ENCODE peak calls at places on chromosomes 2 and 18, in eight cellular contexts. One of them, this sample, is unnamed.

GRCh38 chr18:10240276-10240675 is 214.2 kb upstream of the APCDD1 start:
- DNase-seq in HT1080: no peak
- DNase-seq in nucleus accumbens: no peak
- DNase-seq in cerebellum: no peak
- DNase-seq in CD4-positive, alpha-beta memory T cell: no peak
- DNase-seq in CD8-positive, alpha-beta T cell: no peak
- DNase-seq in cardiac muscle cell: no peak
- DNase-seq in cardiac septum: no peak
- DNase-seq in this sample: no peak

GRCh38 chr2:212441141-212441540 is 97.5 kb downstream of the ERBB4 start:
- DNase-seq in HT1080: no peak
- DNase-seq in nucleus accumbens: no peak
- DNase-seq in cerebellum: no peak
- DNase-seq in CD4-positive, alpha-beta memory T cell: no peak
- DNase-seq in CD8-positive, alpha-beta T cell: no peak
- DNase-seq in cardiac muscle cell: no peak
- DNase-seq in cardiac septum: no peak
- DNase-seq in this sample: peak; percentile 0

GRCh38 chr2:195477248-195477995 is 179.6 kb upstream of the SLC39A10 start:
- DNase-seq in HT1080: peak; percentile 70
- DNase-seq in nucleus accumbens: no peak
- DNase-seq in cerebellum: no peak
- DNase-seq in CD4-positive, alpha-beta memory T cell: peak; percentile 4
- DNase-seq in CD8-positive, alpha-beta T cell: no peak
- DNase-seq in cardiac muscle cell: no peak
- DNase-seq in cardiac septum: no peak
- DNase-seq in this sample: no peak

GRCh38 chr2:105329197-105329554 is 359 bp downstream of the TGFBRAP1 start:
- DNase-seq in HT1080: no peak
- DNase-seq in nucleus accumbens: no peak
- DNase-seq in cerebellum: no peak
- DNase-seq in CD4-positive, alpha-beta memory T cell: no peak
- DNase-seq in CD8-positive, alpha-beta T cell: no peak
- DNase-seq in cardiac muscle cell: no peak
- DNase-seq in cardiac septum: no peak
- DNase-seq in this sample: no peak

GRCh38 chr18:7584646-7585271 is 17.6 kb downstream of the PTPRM start:
- DNase-seq in HT1080: no peak
- DNase-seq in nucleus accumbens: no peak
- DNase-seq in cerebellum: no peak
- DNase-seq in CD4-positive, alpha-beta memory T cell: no peak
- DNase-seq in CD8-positive, alpha-beta T cell: no peak
- DNase-seq in cardiac muscle cell: no peak
- DNase-seq in cardiac septum: no peak
- DNase-seq in this sample: no peak

GRCh38 chr2:238955648-238956531 is 108.0 kb downstream of the TWIST2 start:
- DNase-seq in HT1080: peak; percentile 46
- DNase-seq in nucleus accumbens: no peak
- DNase-seq in cerebellum: no peak
- DNase-seq in CD4-positive, alpha-beta memory T cell: no peak
- DNase-seq in CD8-positive, alpha-beta T cell: no peak
- DNase-seq in cardiac muscle cell: no peak
- DNase-seq in cardiac septum: no peak
- DNase-seq in this sample: no peak

GRCh38 chr2:181190711-181191110 is 210.3 kb downstream of the UBE2E3 start:
- DNase-seq in HT1080: no peak
- DNase-seq in nucleus accumbens: no peak
- DNase-seq in cerebellum: no peak
- DNase-seq in CD4-positive, alpha-beta memory T cell: no peak
- DNase-seq in CD8-positive, alpha-beta T cell: no peak
- DNase-seq in cardiac muscle cell: no peak
- DNase-seq in cardiac septum: no peak
- DNase-seq in this sample: no peak

GRCh38 chr2:149908731-149909690 is 321.4 kb upstream of the MMADHC start:
- DNase-seq in HT1080: no peak
- DNase-seq in nucleus accumbens: no peak
- DNase-seq in cerebellum: no peak
- DNase-seq in CD4-positive, alpha-beta memory T cell: no peak
- DNase-seq in CD8-positive, alpha-beta T cell: no peak
- DNase-seq in cardiac muscle cell: no peak
- DNase-seq in cardiac septum: no peak
- DNase-seq in this sample: no peak

GRCh38 chr2:85753525-85754312 is at the start of gene ATOH8:
- DNase-seq in HT1080: no peak
- DNase-seq in nucleus accumbens: peak; percentile 37
- DNase-seq in cerebellum: peak; percentile 41
- DNase-seq in CD4-positive, alpha-beta memory T cell: no peak
- DNase-seq in CD8-positive, alpha-beta T cell: no peak
- DNase-seq in cardiac muscle cell: peak; percentile 64
- DNase-seq in cardiac septum: peak; percentile 91
- DNase-seq in this sample: peak; percentile 53

GRCh38 chr2:19119326-19120001 is 239.0 kb downstream of the OSR1 start:
- DNase-seq in HT1080: no peak
- DNase-seq in nucleus accumbens: no peak
- DNase-seq in cerebellum: no peak
- DNase-seq in CD4-positive, alpha-beta memory T cell: no peak
- DNase-seq in CD8-positive, alpha-beta T cell: no peak
- DNase-seq in cardiac muscle cell: no peak
- DNase-seq in cardiac septum: no peak
- DNase-seq in this sample: no peak

GRCh38 chr2:57720728-57721627 is 325.6 kb upstream of the VRK2 start:
- DNase-seq in HT1080: peak; percentile 75
- DNase-seq in nucleus accumbens: peak; percentile 14
- DNase-seq in cerebellum: peak; percentile 10
- DNase-seq in CD4-positive, alpha-beta memory T cell: peak; percentile 2
- DNase-seq in CD8-positive, alpha-beta T cell: no peak
- DNase-seq in cardiac muscle cell: peak; percentile 67
- DNase-seq in cardiac septum: no peak
- DNase-seq in this sample: peak; percentile 51

GRCh38 chr2:160940699-160941098 is 219.5 kb upstream of the TANK start:
- DNase-seq in HT1080: no peak
- DNase-seq in nucleus accumbens: no peak
- DNase-seq in cerebellum: no peak
- DNase-seq in CD4-positive, alpha-beta memory T cell: peak; percentile 12
- DNase-seq in CD8-positive, alpha-beta T cell: no peak
- DNase-seq in cardiac muscle cell: no peak
- DNase-seq in cardiac septum: no peak
- DNase-seq in this sample: no peak

GRCh38 chr2:27566628-27567027 is 16.2 kb upstream of the ZNF512 start:
- DNase-seq in HT1080: peak; percentile 96
- DNase-seq in nucleus accumbens: no peak
- DNase-seq in cerebellum: no peak
- DNase-seq in CD4-positive, alpha-beta memory T cell: no peak
- DNase-seq in CD8-positive, alpha-beta T cell: no peak
- DNase-seq in cardiac muscle cell: no peak
- DNase-seq in cardiac septum: no peak
- DNase-seq in this sample: no peak

GRCh38 chr18:45834303-45834702 is 8.8 kb downstream of the SIGLEC15 start:
- DNase-seq in HT1080: no peak
- DNase-seq in nucleus accumbens: no peak
- DNase-seq in cerebellum: no peak
- DNase-seq in CD4-positive, alpha-beta memory T cell: no peak
- DNase-seq in CD8-positive, alpha-beta T cell: no peak
- DNase-seq in cardiac muscle cell: no peak
- DNase-seq in cardiac septum: no peak
- DNase-seq in this sample: no peak

GRCh38 chr2:230441188-230441897 is 25.3 kb downstream of the SP100 start:
- DNase-seq in HT1080: no peak
- DNase-seq in nucleus accumbens: no peak
- DNase-seq in cerebellum: no peak
- DNase-seq in CD4-positive, alpha-beta memory T cell: peak; percentile 76
- DNase-seq in CD8-positive, alpha-beta T cell: no peak
- DNase-seq in cardiac muscle cell: no peak
- DNase-seq in cardiac septum: no peak
- DNase-seq in this sample: no peak

GRCh38 chr2:69271831-69272257 is 115.2 kb downstream of the GFPT1 start:
- DNase-seq in HT1080: no peak
- DNase-seq in nucleus accumbens: no peak
- DNase-seq in cerebellum: no peak
- DNase-seq in CD4-positive, alpha-beta memory T cell: no peak
- DNase-seq in CD8-positive, alpha-beta T cell: no peak
- DNase-seq in cardiac muscle cell: no peak
- DNase-seq in cardiac septum: no peak
- DNase-seq in this sample: no peak